ENCODE peak calls at places on chromosomes 13 and 19, in seven cellular contexts. One of them, this sample, is unnamed. For H4K20me1 and H3K4me1, the result is how much of the 10 kb centered on the place peaks cover.

GRCh38 chr19:7852851-7853759 is 21.1 kb downstream of the PRR36 start:
- DNase-seq in fibroblast of lung: peak
- DNase-seq in keratinocyte: no peak
- DNase-seq in GM23248: peak
- DNase-seq in H9: peak
- DNase-seq in IMR-90: peak
- DNase-seq in K562: peak
- DNase-seq in this sample: peak

GRCh38 chr13:24355103-24355502 is 45.7 kb downstream of the C1QTNF9 start:
- DNase-seq in fibroblast of lung: no peak
- DNase-seq in keratinocyte: no peak
- DNase-seq in GM23248: no peak
- DNase-seq in H9: no peak
- DNase-seq in IMR-90: no peak
- DNase-seq in K562: no peak
- DNase-seq in this sample: peak

GRCh38 chr13:49304763-49305695 is 57.3 kb downstream of the CDADC1 start:
- DNase-seq in fibroblast of lung: no peak
- DNase-seq in keratinocyte: no peak
- DNase-seq in GM23248: no peak
- DNase-seq in H9: no peak
- DNase-seq in IMR-90: no peak
- DNase-seq in K562: no peak
- DNase-seq in this sample: no peak

GRCh38 chr19:15118248-15118647 is 11.0 kb downstream of the SYDE1 start:
- DNase-seq in fibroblast of lung: no peak
- DNase-seq in keratinocyte: no peak
- DNase-seq in GM23248: no peak
- DNase-seq in H9: no peak
- DNase-seq in IMR-90: no peak
- DNase-seq in K562: no peak
- DNase-seq in this sample: no peak

GRCh38 chr13:79625517-79625916 is 144.6 kb downstream of the NDFIP2 start:
- DNase-seq in fibroblast of lung: no peak
- DNase-seq in keratinocyte: no peak
- DNase-seq in GM23248: no peak
- DNase-seq in H9: no peak
- DNase-seq in IMR-90: no peak
- DNase-seq in K562: no peak
- DNase-seq in this sample: no peak

GRCh38 chr13:28582225-28582891 is 76.6 kb upstream of the POMP start:
- DNase-seq in fibroblast of lung: no peak
- DNase-seq in keratinocyte: no peak
- DNase-seq in GM23248: no peak
- DNase-seq in H9: no peak
- DNase-seq in IMR-90: peak
- DNase-seq in K562: peak
- DNase-seq in this sample: no peak

GRCh38 chr19:32581704-32582164 is 744 bp downstream of the PDCD5 start:
- DNase-seq in fibroblast of lung: peak
- DNase-seq in keratinocyte: peak
- DNase-seq in GM23248: peak
- DNase-seq in H9: peak
- DNase-seq in IMR-90: peak
- DNase-seq in K562: peak
- DNase-seq in this sample: peak

GRCh38 chr19:17454579-17454978 is 6.1 kb upstream of the TMEM221 start:
- DNase-seq in fibroblast of lung: no peak
- DNase-seq in keratinocyte: no peak
- DNase-seq in GM23248: no peak
- DNase-seq in H9: peak
- DNase-seq in IMR-90: no peak
- DNase-seq in K562: no peak
- DNase-seq in this sample: no peak

GRCh38 chr13:23450340-23451046 is 17.0 kb upstream of the SACS start:
- DNase-seq in fibroblast of lung: no peak
- DNase-seq in keratinocyte: no peak
- DNase-seq in GM23248: no peak
- DNase-seq in H9: no peak
- DNase-seq in IMR-90: no peak
- DNase-seq in K562: no peak
- DNase-seq in this sample: no peak

GRCh38 chr19:7904074-7905020 is 670 bp downstream of the MAP2K7 start:
- DNase-seq in fibroblast of lung: no peak
- DNase-seq in keratinocyte: no peak
- DNase-seq in GM23248: no peak
- DNase-seq in H9: no peak
- DNase-seq in IMR-90: no peak
- DNase-seq in K562: peak
- DNase-seq in this sample: peak

GRCh38 chr19:3431760-3432397 is 48.4 kb downstream of the SMIM24 start:
- DNase-seq in fibroblast of lung: no peak
- DNase-seq in keratinocyte: no peak
- DNase-seq in GM23248: no peak
- DNase-seq in H9: no peak
- DNase-seq in IMR-90: no peak
- DNase-seq in K562: no peak
- DNase-seq in this sample: peak

GRCh38 chr19:35232912-35233311 is 4.4 kb upstream of the FAM187B start:
- DNase-seq in fibroblast of lung: no peak
- DNase-seq in keratinocyte: no peak
- DNase-seq in GM23248: no peak
- DNase-seq in H9: no peak
- DNase-seq in IMR-90: no peak
- DNase-seq in K562: no peak
- DNase-seq in this sample: no peak

GRCh38 chr13:52061587-52061986 is 37.1 kb downstream of the UTP14C start:
- DNase-seq in fibroblast of lung: peak
- DNase-seq in keratinocyte: no peak
- DNase-seq in GM23248: peak
- DNase-seq in H9: no peak
- DNase-seq in IMR-90: no peak
- DNase-seq in K562: no peak
- DNase-seq in this sample: peak

GRCh38 chr19:48802623-48803022 is 8.2 kb downstream of the BCAT2 start:
- DNase-seq in fibroblast of lung: no peak
- DNase-seq in keratinocyte: no peak
- DNase-seq in GM23248: no peak
- DNase-seq in H9: no peak
- DNase-seq in IMR-90: no peak
- DNase-seq in K562: no peak
- DNase-seq in this sample: no peak

GRCh38 chr19:17847538-17848366 is at the start of gene JAK3:
- DNase-seq in fibroblast of lung: peak
- DNase-seq in keratinocyte: no peak
- DNase-seq in GM23248: peak
- DNase-seq in H9: peak
- DNase-seq in IMR-90: peak
- DNase-seq in K562: peak
- DNase-seq in this sample: peak

GRCh38 chr19:4083677-4084546 is 17.2 kb upstream of the ZBTB7A start:
- DNase-seq in fibroblast of lung: no peak
- DNase-seq in keratinocyte: no peak
- DNase-seq in GM23248: no peak
- DNase-seq in H9: peak
- DNase-seq in IMR-90: no peak
- DNase-seq in K562: peak
- DNase-seq in this sample: peak

GRCh38 chr19:13234518-13234917 is 84.3 kb downstream of the IER2 start:
- DNase-seq in fibroblast of lung: peak
- DNase-seq in keratinocyte: no peak
- DNase-seq in GM23248: peak
- DNase-seq in H9: peak
- DNase-seq in IMR-90: no peak
- DNase-seq in K562: peak
- DNase-seq in this sample: peak

GRCh38 chr19:48458016-48458415 is 2.6 kb downstream of the KCNJ14 start:
- DNase-seq in fibroblast of lung: no peak
- DNase-seq in keratinocyte: no peak
- DNase-seq in GM23248: no peak
- DNase-seq in H9: no peak
- DNase-seq in IMR-90: no peak
- DNase-seq in K562: no peak
- DNase-seq in this sample: peak

DNA sequence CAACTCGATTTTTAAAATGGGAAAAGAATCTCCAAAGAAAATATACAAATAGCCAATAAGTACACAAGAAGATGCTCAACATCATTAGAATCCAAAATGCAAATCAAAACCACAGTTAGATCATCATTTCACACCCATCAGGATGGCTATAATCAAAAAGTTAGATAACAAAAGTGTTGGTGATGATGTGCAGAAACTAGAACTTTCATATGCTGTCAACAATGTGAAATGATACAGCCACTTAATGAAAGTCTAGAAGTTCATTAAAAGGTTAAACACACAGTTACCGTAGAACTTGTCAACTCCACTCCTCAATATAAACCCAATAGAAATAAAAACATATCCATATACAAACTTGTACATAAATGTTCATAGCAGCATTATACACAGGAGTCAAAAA is 11.8 kb downstream of the ZC3H13 start:
- DNase-seq in fibroblast of lung: no peak
- DNase-seq in keratinocyte: no peak
- DNase-seq in GM23248: no peak
- DNase-seq in H9: no peak
- DNase-seq in IMR-90: no peak
- DNase-seq in K562: no peak
- DNase-seq in this sample: no peak
- H4K20me1 ChIP-seq in fibroblast of lung: under half
- H4K20me1 ChIP-seq in keratinocyte: under half
- H4K20me1 ChIP-seq in GM23248: under half
- H4K20me1 ChIP-seq in H9: under half
- H4K20me1 ChIP-seq in IMR-90: under half
- H4K20me1 ChIP-seq in K562: under half
- H4K20me1 ChIP-seq in this sample: under half

GRCh38 chr19:10290439-10290875 is 705 bp downstream of the ICAM5 start:
- DNase-seq in fibroblast of lung: no peak
- DNase-seq in keratinocyte: no peak
- DNase-seq in GM23248: peak
- DNase-seq in H9: peak
- DNase-seq in IMR-90: peak
- DNase-seq in K562: no peak
- DNase-seq in this sample: peak
- H3K4me2 ChIP-seq in fibroblast of lung: peak
- H3K4me2 ChIP-seq in keratinocyte: peak
- H3K4me2 ChIP-seq in GM23248: peak
- H3K4me2 ChIP-seq in H9: peak
- H3K4me2 ChIP-seq in IMR-90: peak
- H3K4me2 ChIP-seq in K562: peak
- H3K4me2 ChIP-seq in this sample: peak

GRCh38 chr19:6249296-6249695 is 30.5 kb downstream of the MLLT1 start:
- DNase-seq in fibroblast of lung: peak
- DNase-seq in keratinocyte: no peak
- DNase-seq in GM23248: no peak
- DNase-seq in H9: no peak
- DNase-seq in IMR-90: peak
- DNase-seq in K562: no peak
- DNase-seq in this sample: peak

GRCh38 chr19:6248341-6248740 is 31.4 kb downstream of the MLLT1 start:
- DNase-seq in fibroblast of lung: no peak
- DNase-seq in keratinocyte: no peak
- DNase-seq in GM23248: no peak
- DNase-seq in H9: no peak
- DNase-seq in IMR-90: no peak
- DNase-seq in K562: no peak
- DNase-seq in this sample: no peak

GRCh38 chr19:6247007-6247288 is 32.8 kb downstream of the MLLT1 start:
- DNase-seq in fibroblast of lung: no peak
- DNase-seq in keratinocyte: no peak
- DNase-seq in GM23248: no peak
- DNase-seq in H9: no peak
- DNase-seq in IMR-90: no peak
- DNase-seq in K562: no peak
- DNase-seq in this sample: no peak

GRCh38 chr19:6248856-6249255 is 30.9 kb downstream of the MLLT1 start:
- DNase-seq in fibroblast of lung: no peak
- DNase-seq in keratinocyte: no peak
- DNase-seq in GM23248: no peak
- DNase-seq in H9: no peak
- DNase-seq in IMR-90: no peak
- DNase-seq in K562: no peak
- DNase-seq in this sample: no peak

GRCh38 chr19:6246174-6247006 is 33.4 kb downstream of the MLLT1 start:
- DNase-seq in fibroblast of lung: no peak
- DNase-seq in keratinocyte: no peak
- DNase-seq in GM23248: no peak
- DNase-seq in H9: no peak
- DNase-seq in IMR-90: no peak
- DNase-seq in K562: no peak
- DNase-seq in this sample: no peak
- H3K4me1 ChIP-seq in fibroblast of lung: under half
- H3K4me1 ChIP-seq in keratinocyte: under half
- H3K4me1 ChIP-seq in GM23248: under half
- H3K4me1 ChIP-seq in H9: under half
- H3K4me1 ChIP-seq in IMR-90: under half
- H3K4me1 ChIP-seq in K562: under half
- H3K4me1 ChIP-seq in this sample: under half

DNA sequence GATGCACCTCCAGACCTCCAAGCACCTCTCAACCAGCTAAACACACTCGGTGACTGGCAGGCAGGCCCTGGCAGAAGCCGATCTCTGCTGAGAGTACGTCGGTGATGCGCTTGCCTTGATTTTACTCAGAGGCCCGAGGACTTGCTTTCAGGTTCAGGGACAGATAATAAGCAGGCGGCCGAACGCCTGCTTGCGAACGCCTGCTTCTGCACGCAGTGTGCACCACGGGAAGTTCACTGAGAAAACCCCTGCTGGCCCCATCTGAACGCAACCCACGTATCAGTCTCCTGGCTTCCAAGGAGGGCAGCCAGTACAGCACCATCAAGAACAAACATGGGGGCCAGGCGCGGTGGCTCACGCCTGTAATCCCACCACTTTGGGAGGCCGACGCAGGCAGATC is 108.0 kb downstream of the STK24 start:
- DNase-seq in fibroblast of lung: no peak
- DNase-seq in keratinocyte: no peak
- DNase-seq in GM23248: no peak
- DNase-seq in H9: no peak
- DNase-seq in IMR-90: no peak
- DNase-seq in K562: no peak
- DNase-seq in this sample: no peak
- H4K20me1 ChIP-seq in fibroblast of lung: under half
- H4K20me1 ChIP-seq in keratinocyte: under half
- H4K20me1 ChIP-seq in GM23248: under half
- H4K20me1 ChIP-seq in H9: under half
- H4K20me1 ChIP-seq in IMR-90: under half
- H4K20me1 ChIP-seq in K562: under half
- H4K20me1 ChIP-seq in this sample: under half